ENCODE peak calls at places on chromosomes 3 and 15, in four cellular contexts. One of them, this sample, is unnamed.

GRCh38 chr15:42149493-42150245 is 6.8 kb downstream of the PLA2G4F start:
- DNase-seq in Peyer's patch: no peak
- DNase-seq in sigmoid colon: no peak
- DNase-seq in uterus: no peak
- DNase-seq in this sample: no peak

GRCh38 chr15:86162172-86162591 is 82.5 kb downstream of the AGBL1 start:
- DNase-seq in uterus: no peak
- DNase-seq in Peyer's patch: no peak
- DNase-seq in sigmoid colon: no peak
- DNase-seq in this sample: no peak

GRCh38 chr3:127020543-127020942 is 37.6 kb downstream of the PLXNA1 start:
- DNase-seq in sigmoid colon: no peak
- DNase-seq in uterus: no peak
- DNase-seq in Peyer's patch: no peak
- DNase-seq in this sample: no peak

GRCh38 chr3:83039422-83039821 is 1278.0 kb upstream of the GBE1 start:
- DNase-seq in uterus: no peak
- DNase-seq in sigmoid colon: no peak
- DNase-seq in Peyer's patch: no peak
- DNase-seq in this sample: no peak

GRCh38 chr3:29412117-29412516 is 131.2 kb downstream of the RBMS3 start:
- DNase-seq in sigmoid colon: no peak
- DNase-seq in Peyer's patch: no peak
- DNase-seq in uterus: no peak
- DNase-seq in this sample: no peak

GRCh38 chr3:113631573-113631972 is 64.9 kb downstream of the USF3 start:
- DNase-seq in uterus: no peak
- DNase-seq in sigmoid colon: no peak
- DNase-seq in Peyer's patch: no peak
- DNase-seq in this sample: peak; percentile 4

GRCh38 chr15:78372880-78373279 is 32.7 kb downstream of the CRABP1 start:
- DNase-seq in Peyer's patch: no peak
- DNase-seq in sigmoid colon: no peak
- DNase-seq in uterus: no peak
- DNase-seq in this sample: peak; percentile 96

GRCh38 chr3:11074007-11074406 is 80.3 kb upstream of the HRH1 start:
- DNase-seq in uterus: no peak
- DNase-seq in sigmoid colon: no peak
- DNase-seq in Peyer's patch: no peak
- DNase-seq in this sample: no peak

GRCh38 chr3:94249491-94250079 is 186.7 kb downstream of the NSUN3 start:
- DNase-seq in Peyer's patch: peak; percentile 34
- DNase-seq in sigmoid colon: peak; percentile 71
- DNase-seq in uterus: peak; percentile 31
- DNase-seq in this sample: peak; percentile 53

GRCh38 chr3:157176108-157176507 is 16.2 kb upstream of the CCNL1 start:
- DNase-seq in Peyer's patch: no peak
- DNase-seq in uterus: no peak
- DNase-seq in sigmoid colon: no peak
- DNase-seq in this sample: no peak

GRCh38 chr15:41930221-41930866 is 36.5 kb upstream of the SPTBN5 start:
- DNase-seq in sigmoid colon: no peak
- DNase-seq in uterus: no peak
- DNase-seq in Peyer's patch: no peak
- DNase-seq in this sample: peak; percentile 87

GRCh38 chr15:66795851-66796250 is 93.8 kb downstream of the SMAD6 start:
- DNase-seq in uterus: no peak
- DNase-seq in sigmoid colon: peak; percentile 26
- DNase-seq in Peyer's patch: no peak
- DNase-seq in this sample: peak; percentile 24

GRCh38 chr15:45829336-45830153 is 194.7 kb downstream of the SQOR start:
- DNase-seq in Peyer's patch: no peak
- DNase-seq in sigmoid colon: no peak
- DNase-seq in uterus: no peak
- DNase-seq in this sample: peak; percentile 40

GRCh38 chr15:43412096-43412495 is 41.2 kb downstream of the TUBGCP4 start:
- DNase-seq in uterus: no peak
- DNase-seq in Peyer's patch: no peak
- DNase-seq in sigmoid colon: no peak
- DNase-seq in this sample: no peak

GRCh38 chr3:67940200-67940952 is 286.0 kb upstream of the SUCLG2 start:
- DNase-seq in uterus: no peak
- DNase-seq in sigmoid colon: no peak
- DNase-seq in Peyer's patch: no peak
- DNase-seq in this sample: no peak

GRCh38 chr15:52180196-52180835 is 10.9 kb downstream of the GNB5 start:
- DNase-seq in sigmoid colon: no peak
- DNase-seq in uterus: no peak
- DNase-seq in Peyer's patch: peak; percentile 55
- DNase-seq in this sample: no peak

GRCh38 chr3:143731304-143731703 is 117.0 kb downstream of the SLC9A9 start:
- DNase-seq in sigmoid colon: no peak
- DNase-seq in Peyer's patch: no peak
- DNase-seq in uterus: no peak
- DNase-seq in this sample: no peak

GRCh38 chr3:52277071-52277964 is 1.1 kb downstream of the WDR82 start:
- DNase-seq in uterus: peak; percentile 67
- DNase-seq in Peyer's patch: peak; percentile 79
- DNase-seq in sigmoid colon: peak; percentile 90
- DNase-seq in this sample: peak; percentile 70

GRCh38 chr3:115858995-115859807 is 235.9 kb downstream of the GAP43 start:
- DNase-seq in uterus: no peak
- DNase-seq in sigmoid colon: no peak
- DNase-seq in Peyer's patch: no peak
- DNase-seq in this sample: no peak

GRCh38 chr3:197494366-197495058 is 61.3 kb downstream of the BDH1 start:
- DNase-seq in Peyer's patch: no peak
- DNase-seq in sigmoid colon: no peak
- DNase-seq in uterus: no peak
- DNase-seq in this sample: peak; percentile 86

GRCh38 chr15:42692536-42692935 is 44.4 kb downstream of the CDAN1 start:
- DNase-seq in sigmoid colon: no peak
- DNase-seq in uterus: no peak
- DNase-seq in Peyer's patch: no peak
- DNase-seq in this sample: no peak

GRCh38 chr15:39232512-39232911 is 348.4 kb upstream of the THBS1 start:
- DNase-seq in sigmoid colon: no peak
- DNase-seq in Peyer's patch: no peak
- DNase-seq in uterus: no peak
- DNase-seq in this sample: no peak

GRCh38 chr3:116263842-116264545 is 181.3 kb downstream of the LSAMP start:
- DNase-seq in Peyer's patch: no peak
- DNase-seq in uterus: no peak
- DNase-seq in sigmoid colon: no peak
- DNase-seq in this sample: no peak

GRCh38 chr15:92904832-92905640 is 4.9 kb downstream of the CHD2 start:
- DNase-seq in uterus: no peak
- DNase-seq in Peyer's patch: no peak
- DNase-seq in sigmoid colon: no peak
- DNase-seq in this sample: no peak
- H3K4me1 ChIP-seq in uterus: peaks cover 4% of the 10 kb centered on the region
- H3K4me1 ChIP-seq in Peyer's patch: peaks cover 51% of the 10 kb centered on the region
- H3K4me1 ChIP-seq in sigmoid colon: peaks cover 74% of the 10 kb centered on the region
- H3K4me1 ChIP-seq in this sample: peaks cover 11% of the 10 kb centered on the region

DNA sequence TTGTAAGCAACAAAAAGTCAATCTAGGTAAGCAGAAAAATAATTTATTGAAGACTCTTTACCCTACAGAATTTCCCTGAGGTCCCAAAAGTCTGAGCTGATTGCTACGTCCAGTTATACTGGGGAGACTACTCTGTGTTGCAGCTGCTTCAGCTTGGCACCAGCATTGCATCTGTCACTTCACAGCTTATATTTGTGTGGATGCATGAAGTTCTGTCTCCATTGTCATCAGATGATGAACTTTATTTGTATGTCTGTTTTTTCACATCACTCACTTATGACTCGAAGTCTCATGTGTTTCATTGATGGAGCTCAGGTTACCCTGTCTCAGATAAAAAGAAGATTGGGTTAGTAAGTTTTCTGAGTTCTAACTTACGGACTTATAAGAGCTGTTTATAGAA is 75.3 kb upstream of the LRRFIP2 start:
- DNase-seq in sigmoid colon: no peak
- DNase-seq in uterus: no peak
- DNase-seq in Peyer's patch: no peak
- DNase-seq in this sample: no peak
- H3K4me1 ChIP-seq in sigmoid colon: peaks cover 50% of the 10 kb centered on the region
- H3K4me1 ChIP-seq in uterus: peaks cover 3% of the 10 kb centered on the region
- H3K4me1 ChIP-seq in Peyer's patch: peaks cover 43% of the 10 kb centered on the region
- H3K4me1 ChIP-seq in this sample: peaks cover 16% of the 10 kb centered on the region

GRCh38 chr3:63042866-63043265 is 167.7 kb upstream of the CADPS start:
- DNase-seq in sigmoid colon: no peak
- DNase-seq in Peyer's patch: no peak
- DNase-seq in uterus: no peak
- DNase-seq in this sample: no peak
- H3K4me1 ChIP-seq in sigmoid colon: no peaks in the 10 kb centered on the region
- H3K4me1 ChIP-seq in Peyer's patch: no peaks in the 10 kb centered on the region
- H3K4me1 ChIP-seq in uterus: no peaks in the 10 kb centered on the region
- H3K4me1 ChIP-seq in this sample: no peaks in the 10 kb centered on the region

DNA sequence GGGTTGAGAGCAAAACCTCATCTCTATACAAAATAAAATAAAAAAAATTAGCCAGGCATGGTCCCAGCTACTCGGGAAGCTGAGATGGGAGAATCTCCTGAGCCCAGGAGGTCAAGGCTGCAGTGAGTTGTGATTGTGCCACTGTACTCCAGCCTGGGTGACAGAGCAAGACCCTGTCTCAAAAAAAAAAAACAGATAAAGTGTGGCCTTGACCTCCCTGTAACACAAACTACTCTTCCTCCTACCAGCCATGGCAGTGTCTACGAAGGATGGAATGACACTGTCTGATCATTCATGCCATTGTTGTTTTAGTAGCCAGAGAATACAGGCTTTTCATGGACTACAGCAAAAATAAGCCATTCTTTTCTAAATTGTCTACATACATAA is 117.1 kb upstream of the IQSEC1 start:
- DNase-seq in uterus: no peak
- DNase-seq in sigmoid colon: no peak
- DNase-seq in Peyer's patch: no peak
- DNase-seq in this sample: no peak
- H3K4me1 ChIP-seq in uterus: no peaks in the 10 kb centered on the region
- H3K4me1 ChIP-seq in sigmoid colon: no peaks in the 10 kb centered on the region
- H3K4me1 ChIP-seq in Peyer's patch: no peaks in the 10 kb centered on the region
- H3K4me1 ChIP-seq in this sample: no peaks in the 10 kb centered on the region

GRCh38 chr3:129605593-129606521 is 619 bp downstream of the PLXND1 start:
- DNase-seq in Peyer's patch: peak; percentile 51
- DNase-seq in uterus: peak; percentile 65
- DNase-seq in sigmoid colon: no peak
- DNase-seq in this sample: peak; percentile 16
- H3K4me1 ChIP-seq in Peyer's patch: peaks cover 61% of the 10 kb centered on the region
- H3K4me1 ChIP-seq in uterus: no peaks in the 10 kb centered on the region
- H3K4me1 ChIP-seq in sigmoid colon: peaks cover 55% of the 10 kb centered on the region
- H3K4me1 ChIP-seq in this sample: no peaks in the 10 kb centered on the region

GRCh38 chr3:129562803-129563202 is 19.8 kb downstream of the H1-8 start:
- DNase-seq in Peyer's patch: no peak
- DNase-seq in sigmoid colon: no peak
- DNase-seq in uterus: no peak
- DNase-seq in this sample: no peak
- H3K4me1 ChIP-seq in Peyer's patch: peaks cover 49% of the 10 kb centered on the region
- H3K4me1 ChIP-seq in sigmoid colon: peaks cover 62% of the 10 kb centered on the region
- H3K4me1 ChIP-seq in uterus: peaks cover 7% of the 10 kb centered on the region
- H3K4me1 ChIP-seq in this sample: no peaks in the 10 kb centered on the region

GRCh38 chr3:196117809-196118208 is 35.9 kb upstream of the TFRC start:
- DNase-seq in sigmoid colon: no peak
- DNase-seq in Peyer's patch: peak; percentile 32
- DNase-seq in uterus: no peak
- DNase-seq in this sample: no peak

GRCh38 chr3:196115678-196116083 is 33.8 kb upstream of the TFRC start:
- DNase-seq in sigmoid colon: no peak
- DNase-seq in uterus: no peak
- DNase-seq in Peyer's patch: peak; percentile 58
- DNase-seq in this sample: no peak

GRCh38 chr3:196108075-196108743 is 26.3 kb upstream of the TFRC start:
- DNase-seq in Peyer's patch: no peak
- DNase-seq in uterus: no peak
- DNase-seq in sigmoid colon: no peak
- DNase-seq in this sample: peak; percentile 96

GRCh38 chr3:196111939-196112386 is 30.1 kb upstream of the TFRC start:
- DNase-seq in sigmoid colon: no peak
- DNase-seq in uterus: no peak
- DNase-seq in Peyer's patch: no peak
- DNase-seq in this sample: no peak
- H3K4me1 ChIP-seq in sigmoid colon: no peaks in the 10 kb centered on the region
- H3K4me1 ChIP-seq in uterus: no peaks in the 10 kb centered on the region
- H3K4me1 ChIP-seq in Peyer's patch: peaks cover 5% of the 10 kb centered on the region
- H3K4me1 ChIP-seq in this sample: no peaks in the 10 kb centered on the region

GRCh38 chr3:73484656-73485248 is 140.0 kb downstream of the PDZRN3 start:
- DNase-seq in Peyer's patch: no peak
- DNase-seq in sigmoid colon: no peak
- DNase-seq in uterus: no peak
- DNase-seq in this sample: no peak
- H3K4me1 ChIP-seq in Peyer's patch: no peaks in the 10 kb centered on the region
- H3K4me1 ChIP-seq in sigmoid colon: peaks cover 60% of the 10 kb centered on the region
- H3K4me1 ChIP-seq in uterus: peaks cover 18% of the 10 kb centered on the region
- H3K4me1 ChIP-seq in this sample: no peaks in the 10 kb centered on the region

DNA sequence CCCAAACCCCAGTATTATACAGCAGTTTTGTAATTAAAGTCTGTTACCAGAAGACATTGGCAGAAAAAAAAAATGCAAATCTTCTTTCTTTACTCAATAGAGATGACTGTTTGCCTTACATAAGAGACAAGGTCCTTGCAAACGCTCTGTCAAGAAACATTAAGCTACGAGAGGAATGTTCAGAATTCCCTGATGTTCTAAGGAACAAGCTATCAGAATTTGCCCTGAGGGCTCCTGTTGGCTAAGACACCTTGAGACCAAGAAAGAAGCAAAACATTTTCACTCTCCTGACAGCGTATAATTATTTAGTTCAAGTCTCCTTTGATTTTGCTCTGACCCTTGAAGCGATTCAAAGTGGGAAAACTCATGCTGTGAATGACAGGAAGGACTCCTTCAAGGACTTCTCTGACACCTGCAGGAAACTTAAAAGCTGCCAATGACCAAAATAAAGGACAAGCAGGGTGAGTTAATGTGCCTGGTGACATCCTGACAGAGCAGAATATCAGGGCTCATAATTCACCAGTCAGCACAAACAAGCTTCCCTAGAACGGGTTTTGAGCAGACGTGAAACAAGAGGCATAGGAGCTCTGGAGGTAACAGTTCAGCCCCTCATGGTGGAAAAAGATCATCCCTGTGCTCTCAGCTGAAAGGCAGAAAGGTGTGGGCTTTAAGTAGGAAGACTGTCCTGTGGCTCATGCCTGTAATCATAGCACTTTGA is 2.5 kb downstream of the SCAMP2 start:
- DNase-seq in Peyer's patch: no peak
- DNase-seq in uterus: no peak
- DNase-seq in sigmoid colon: no peak
- DNase-seq in this sample: peak; percentile 44
- H3K4me1 ChIP-seq in Peyer's patch: peaks cover 65% of the 10 kb centered on the region
- H3K4me1 ChIP-seq in uterus: peaks cover 11% of the 10 kb centered on the region
- H3K4me1 ChIP-seq in sigmoid colon: peaks cover 65% of the 10 kb centered on the region
- H3K4me1 ChIP-seq in this sample: peaks cover 17% of the 10 kb centered on the region

GRCh38 chr15:60009581-60010379 is 5.7 kb downstream of the FOXB1 start:
- DNase-seq in sigmoid colon: no peak
- DNase-seq in uterus: no peak
- DNase-seq in Peyer's patch: no peak
- DNase-seq in this sample: no peak
- H3K4me1 ChIP-seq in sigmoid colon: peaks cover 18% of the 10 kb centered on the region
- H3K4me1 ChIP-seq in uterus: no peaks in the 10 kb centered on the region
- H3K4me1 ChIP-seq in Peyer's patch: peaks cover 24% of the 10 kb centered on the region
- H3K4me1 ChIP-seq in this sample: no peaks in the 10 kb centered on the region